ENCODE peak calls at places on chromosomes 6 and 20, in ten cellular contexts. I is naive thymus-derived CD4-positive, alpha-beta T cell; S is sigmoid colon; P is NT2/D1; Z is aorta; X is neuronal stem cell; A is breast epithelium; T is ovary; V is body of pancreas; G is prostate gland. B is an unnamed sample. For H3K4me1, the result is how much of the 10 kb centered on the place peaks cover.

GRCh38 chr6:109236140-109237081 is 141.1 kb downstream of the CEP57L1 start:
- DNase-seq in I (no peak), S (no peak), P (peak), Z (no peak), X (peak), A (no peak), T (no peak), V (peak), G (no peak), B (no peak)

GRCh38 chr6:18263561-18264337 is 581 bp downstream of the DEK start:
- DNase-seq in I (no peak), S (peak), P (no peak), Z (peak), X (no peak), A (no peak), T (peak), V (peak), G (peak), B (peak)

GRCh38 chr6:41503841-41504525 is 42.2 kb upstream of the FOXP4 start:
- DNase-seq in I (no peak), S (no peak), P (no peak), Z (peak), X (no peak), A (no peak), T (peak), V (peak), G (no peak), B (no peak)

GRCh38 chr6:46651766-46652165 is 852 bp downstream of the CYP39A1 start:
- DNase-seq in I (no peak), S (no peak), P (no peak), Z (no peak), X (no peak), A (no peak), T (no peak), V (no peak), G (no peak), B (no peak)

GRCh38 chr6:121826156-121826810 is 390.8 kb downstream of the GJA1 start:
- DNase-seq in I (no peak), S (no peak), P (no peak), Z (no peak), X (no peak), A (no peak), T (no peak), V (no peak), G (no peak), B (no peak)

GRCh38 chr6:43263314-43264178 is 20.3 kb downstream of the TTBK1 start:
- DNase-seq in I (peak), S (peak), P (peak), Z (peak), X (no peak), A (peak), T (no peak), V (peak), G (peak), B (peak)

GRCh38 chr6:8492536-8493125 is 57.3 kb upstream of the SLC35B3 start:
- DNase-seq in I (no peak), S (no peak), P (no peak), Z (no peak), X (no peak), A (no peak), T (no peak), V (no peak), G (no peak), B (no peak)

GRCh38 chr6:91781946-91782345 is 1195.1 kb upstream of the MAP3K7 start:
- DNase-seq in I (no peak), S (no peak), P (no peak), Z (no peak), X (no peak), A (no peak), T (no peak), V (no peak), G (no peak), B (no peak)

GRCh38 chr6:145787688-145788087 is 26.9 kb downstream of the FBXO30 start:
- DNase-seq in I (no peak), S (no peak), P (no peak), Z (no peak), X (no peak), A (no peak), T (no peak), V (no peak), G (no peak), B (no peak)

GRCh38 chr6:143188292-143188691 is 127.6 kb downstream of the AIG1 start:
- DNase-seq in I (no peak), S (no peak), P (no peak), Z (no peak), X (no peak), A (no peak), T (no peak), V (no peak), G (no peak), B (no peak)

GRCh38 chr6:2667617-2668016 is 83.1 kb downstream of the MYLK4 start:
- DNase-seq in I (no peak), S (no peak), P (no peak), Z (no peak), X (no peak), A (no peak), T (no peak), V (no peak), G (no peak), B (no peak)

GRCh38 chr6:137717074-137718073 is 149.7 kb upstream of the TNFAIP3 start:
- DNase-seq in I (peak), S (no peak), P (no peak), Z (no peak), X (no peak), A (no peak), T (no peak), V (no peak), G (no peak), B (no peak)

GRCh38 chr6:95248501-95248900 is 328.8 kb upstream of the MANEA start:
- DNase-seq in I (no peak), S (no peak), P (no peak), Z (no peak), X (no peak), A (no peak), T (no peak), V (no peak), G (no peak), B (no peak)

GRCh38 chr6:68575765-68576439 is 59.2 kb upstream of the ADGRB3 start:
- DNase-seq in I (no peak), S (peak), P (no peak), Z (peak), X (no peak), A (no peak), T (no peak), V (peak), G (no peak), B (no peak)

GRCh38 chr6:143742070-143742954 is 64.5 kb downstream of the PHACTR2 start:
- DNase-seq in I (no peak), S (no peak), P (no peak), Z (no peak), X (no peak), A (no peak), T (no peak), V (no peak), G (no peak), B (no peak)

GRCh38 chr6:84967965-84968364 is 203.6 kb upstream of the TBX18 start:
- DNase-seq in I (no peak), S (no peak), P (no peak), Z (no peak), X (no peak), A (no peak), T (no peak), V (no peak), G (no peak), B (no peak)

GRCh38 chr6:73732845-73733675 is 37.1 kb downstream of the CD109 start:
- DNase-seq in I (peak), S (peak), P (peak), Z (peak), X (peak), A (peak), T (peak), V (peak), G (peak), B (peak)

GRCh38 chr20:4065405-4065841 is 50.1 kb upstream of the RNF24 start:
- DNase-seq in I (no peak), S (no peak), P (no peak), Z (no peak), X (no peak), A (no peak), T (no peak), V (no peak), G (no peak), B (no peak)

GRCh38 chr6:125301435-125302391 is at the start of gene HDDC2:
- DNase-seq in I (peak), S (peak), P (peak), Z (peak), X (peak), A (peak), T (peak), V (peak), G (peak), B (peak)

GRCh38 chr6:101539510-101540245 is 146.2 kb downstream of the GRIK2 start:
- DNase-seq in I (no peak), S (no peak), P (no peak), Z (no peak), X (no peak), A (no peak), T (no peak), V (no peak), G (no peak), B (no peak)

GRCh38 chr6:80287607-80288006 is 181.1 kb downstream of the BCKDHB start:
- DNase-seq in I (no peak), S (no peak), P (no peak), Z (no peak), X (no peak), A (no peak), T (no peak), V (no peak), G (no peak), B (no peak)

GRCh38 chr20:4898282-4898681 is 103.0 kb downstream of the SLC23A2 start:
- DNase-seq in I (no peak), S (no peak), P (no peak), Z (no peak), X (no peak), A (no peak), T (peak), V (no peak), G (no peak), B (peak)

GRCh38 chr6:32843979-32844838 is at the start of gene PSMB8:
- DNase-seq in I (peak), S (peak), P (peak), Z (peak), X (peak), A (peak), T (peak), V (peak), G (peak), B (peak)

GRCh38 chr6:12483712-12484111 is 193.6 kb downstream of the EDN1 start:
- DNase-seq in I (no peak), S (no peak), P (no peak), Z (no peak), X (no peak), A (no peak), T (no peak), V (no peak), G (no peak), B (no peak)

GRCh38 chr20:41169791-41170351 is 32.5 kb downstream of the PLCG1 start:
- DNase-seq in I (no peak), S (no peak), P (no peak), Z (peak), X (no peak), A (peak), T (peak), V (peak), G (no peak), B (no peak)

GRCh38 chr20:15582146-15582776 is 991.0 kb downstream of the KIF16B start:
- DNase-seq in I (no peak), S (no peak), P (no peak), Z (no peak), X (no peak), A (no peak), T (no peak), V (no peak), G (no peak), B (no peak)

GRCh38 chr6:89186762-89187161 is 30.4 kb downstream of the GABRR1 start:
- DNase-seq in I (no peak), S (no peak), P (no peak), Z (no peak), X (no peak), A (no peak), T (no peak), V (no peak), G (peak), B (no peak)

GRCh38 chr20:11217322-11217989 is 543.7 kb upstream of the JAG1 start:
- DNase-seq in I (no peak), S (no peak), P (no peak), Z (no peak), X (no peak), A (no peak), T (no peak), V (no peak), G (no peak), B (no peak)

GRCh38 chr6:2186516-2186915 is 58.9 kb downstream of the GMDS start:
- DNase-seq in I (no peak), S (no peak), P (no peak), Z (no peak), X (no peak), A (no peak), T (no peak), V (no peak), G (no peak), B (no peak)

GRCh38 chr6:37916675-37917074 is 97.1 kb downstream of the ZFAND3 start:
- DNase-seq in I (no peak), S (no peak), P (no peak), Z (no peak), X (no peak), A (no peak), T (no peak), V (no peak), G (no peak), B (no peak)

GRCh38 chr20:48940170-48940569 is 18.7 kb downstream of the ARFGEF2 start:
- DNase-seq in I (no peak), S (no peak), P (no peak), Z (no peak), X (no peak), A (no peak), T (no peak), V (no peak), G (no peak), B (no peak)

GRCh38 chr6:139308284-139308916 is 16.6 kb upstream of the TXLNB start:
- DNase-seq in I (no peak), S (no peak), P (no peak), Z (no peak), X (no peak), A (no peak), T (no peak), V (no peak), G (no peak), B (no peak)

GRCh38 chr6:53033764-53034163 is 31.4 kb upstream of the FBXO9 start:
- DNase-seq in I (no peak), S (no peak), P (no peak), Z (no peak), X (no peak), A (no peak), T (no peak), V (no peak), G (no peak), B (no peak)

GRCh38 chr6:5303711-5304110 is 42.4 kb downstream of the FARS2 start:
- DNase-seq in I (no peak), S (no peak), P (no peak), Z (no peak), X (no peak), A (no peak), T (no peak), V (no peak), G (no peak), B (no peak)

GRCh38 chr6:49423817-49424216 is 39.2 kb downstream of the MMUT start:
- DNase-seq in I (no peak), S (no peak), P (no peak), Z (no peak), X (no peak), A (no peak), T (no peak), V (no peak), G (no peak), B (no peak)

GRCh38 chr6:21769405-21769851 is 175.9 kb downstream of the SOX4 start:
- DNase-seq in I (no peak), S (no peak), P (peak), Z (no peak), X (peak), A (no peak), T (peak), V (no peak), G (no peak), B (peak)

GRCh38 chr6:140857734-140858380 is 1274.9 kb upstream of the GJE1 start:
- DNase-seq in I (no peak), S (no peak), P (no peak), Z (no peak), X (no peak), A (no peak), T (no peak), V (no peak), G (no peak), B (no peak)

GRCh38 chr6:100185615-100186014 is 191.6 kb upstream of the MCHR2 start:
- DNase-seq in I (no peak), S (no peak), P (no peak), Z (no peak), X (no peak), A (no peak), T (no peak), V (no peak), G (no peak), B (no peak)

GRCh38 chr6:169416249-169416648 is 162.6 kb upstream of the THBS2 start:
- DNase-seq in I (no peak), S (no peak), P (no peak), Z (no peak), X (no peak), A (no peak), T (no peak), V (no peak), G (no peak), B (no peak)

GRCh38 chr6:135173989-135174484 is 7.1 kb upstream of the MYB start:
- DNase-seq in I (no peak), S (no peak), P (no peak), Z (no peak), X (no peak), A (no peak), T (no peak), V (no peak), G (no peak), B (no peak)
- H3K4me1 ChIP-seq in I (under half), S (under half), P (under half), Z (under half), X (under half), A (under half), T (under half), V (under half), G (under half), B (under half)

DNA sequence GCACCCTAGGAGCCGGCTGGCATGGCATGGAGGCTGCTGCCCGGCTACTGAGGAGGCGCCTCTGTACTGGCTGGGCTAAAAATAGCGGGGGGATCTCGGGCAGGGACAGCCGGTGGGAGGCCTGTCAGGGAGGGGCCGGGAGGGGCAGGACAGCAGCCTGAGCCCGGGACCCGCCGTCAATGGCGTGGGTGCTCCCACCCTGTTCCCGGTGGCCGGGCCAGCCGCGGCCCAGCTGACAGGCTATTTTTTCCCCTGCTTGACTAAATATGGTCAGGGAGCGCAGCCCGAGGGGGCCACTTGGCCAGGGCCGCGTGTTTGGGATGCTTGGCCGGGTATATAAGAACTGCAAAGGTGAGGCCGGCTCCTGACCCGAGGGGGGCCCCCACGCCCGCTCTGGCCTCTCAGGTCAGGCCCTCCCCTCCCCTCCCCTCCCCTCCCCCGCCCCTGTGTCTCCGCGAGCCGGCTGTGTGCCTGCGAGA is 74.3 kb upstream of the GATA5 start:
- DNase-seq in I (no peak), S (peak), P (no peak), Z (peak), X (no peak), A (no peak), T (peak), V (no peak), G (no peak), B (no peak)
- H3K4me3 ChIP-seq in I (no peak), S (peak), P (no peak), Z (peak), X (peak), A (peak), T (peak), V (no peak), G (peak), B (no peak)

GRCh38 chr20:17641993-17642392 is 40.0 kb downstream of the RRBP1 start:
- DNase-seq in I (no peak), S (no peak), P (no peak), Z (no peak), X (no peak), A (no peak), T (no peak), V (no peak), G (no peak), B (no peak)
- H3K4me1 ChIP-seq in I (under half), S (under half), P (under half), Z (under half), X (under half), A (under half), T (under half), V (half or more), G (under half), B (under half)

GRCh38 chr6:26218824-26219223 is 131.6 kb downstream of the HFE start:
- DNase-seq in I (no peak), S (no peak), P (no peak), Z (no peak), X (no peak), A (no peak), T (no peak), V (no peak), G (no peak), B (no peak)

GRCh38 chr6:26216886-26217713 is 129.9 kb downstream of the HFE start:
- DNase-seq in I (no peak), S (peak), P (no peak), Z (peak), X (peak), A (peak), T (peak), V (peak), G (peak), B (peak)

GRCh38 chr6:26215200-26216014 is 128.2 kb downstream of the HFE start:
- DNase-seq in I (peak), S (no peak), P (no peak), Z (no peak), X (no peak), A (no peak), T (no peak), V (no peak), G (no peak), B (no peak)

GRCh38 chr6:26216015-26216885 is 129.0 kb downstream of the HFE start:
- DNase-seq in I (peak), S (peak), P (no peak), Z (peak), X (no peak), A (no peak), T (peak), V (no peak), G (peak), B (no peak)

GRCh38 chr6:26217714-26218075 is 130.5 kb downstream of the HFE start:
- DNase-seq in I (no peak), S (no peak), P (no peak), Z (no peak), X (no peak), A (no peak), T (no peak), V (no peak), G (no peak), B (no peak)
- H3K4me3 ChIP-seq in I (peak), S (peak), P (peak), Z (peak), X (peak), A (peak), T (peak), V (no peak), G (peak), B (no peak)

GRCh38 chr6:134416501-134417154 is 98.7 kb upstream of the SGK1 start:
- DNase-seq in I (no peak), S (no peak), P (no peak), Z (no peak), X (no peak), A (no peak), T (no peak), V (no peak), G (no peak), B (no peak)

GRCh38 chr6:134420638-134421181 is 102.8 kb upstream of the SGK1 start:
- DNase-seq in I (no peak), S (no peak), P (no peak), Z (no peak), X (no peak), A (no peak), T (no peak), V (no peak), G (no peak), B (no peak)

GRCh38 chr6:134421496-134421895 is 103.6 kb upstream of the SGK1 start:
- DNase-seq in I (no peak), S (no peak), P (no peak), Z (no peak), X (no peak), A (no peak), T (no peak), V (no peak), G (no peak), B (no peak)

GRCh38 chr6:134422426-134423231 is 104.7 kb upstream of the SGK1 start:
- DNase-seq in I (no peak), S (no peak), P (no peak), Z (no peak), X (no peak), A (no peak), T (no peak), V (no peak), G (no peak), B (no peak)

DNA sequence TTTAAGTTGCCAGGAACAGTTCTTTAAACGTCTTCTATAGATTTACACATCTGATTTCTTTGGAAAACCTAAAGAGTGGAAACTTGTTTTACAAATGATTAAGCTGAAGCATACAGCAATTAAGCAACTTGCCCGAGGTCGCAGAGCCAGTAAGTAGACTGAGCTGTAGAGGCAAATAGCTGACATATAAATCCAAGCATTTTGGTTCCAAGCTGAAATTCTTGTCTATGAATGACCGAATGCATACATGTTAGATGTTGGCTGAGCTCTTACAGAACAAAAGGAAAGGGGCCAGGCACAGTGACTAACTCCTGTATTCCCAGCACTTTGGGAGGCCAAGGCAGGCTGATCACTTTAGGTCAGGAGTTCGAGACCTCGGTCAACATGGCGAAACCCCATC is 101.8 kb upstream of the SGK1 start:
- DNase-seq in I (no peak), S (no peak), P (no peak), Z (no peak), X (no peak), A (no peak), T (no peak), V (no peak), G (no peak), B (no peak)
- H3K4me1 ChIP-seq in I (under half), S (under half), P (under half), Z (under half), X (under half), A (under half), T (under half), V (under half), G (under half), B (under half)

B was measured in lung.